ENCODE peak calls at places on chromosomes 6 and 20, in six cellular contexts. Z is WTC11; K is CD4-positive, alpha-beta T cell; E is GM23338; I is BJ; J is B cell. V is an unnamed sample.

GRCh38 chr20:3777726-3778629 is 3.3 kb downstream of the SPEF1 start:
- DNase-seq in E (peak), I (no peak), K (no peak), Z (peak), J (peak), V (no peak)

GRCh38 chr20:35583636-35584560 is 31.7 kb upstream of the SPAG4 start:
- DNase-seq in Z (no peak), K (no peak), E (no peak), I (no peak), J (no peak), V (no peak)

GRCh38 chr20:24987873-24988835 is 4.4 kb downstream of the APMAP start:
- DNase-seq in I (no peak), E (no peak), Z (no peak), K (no peak), J (no peak), V (no peak)

GRCh38 chr20:36179170-36179945 is 24.8 kb downstream of the EPB41L1 start:
- DNase-seq in Z (peak), K (no peak), E (peak), J (no peak), I (no peak), V (no peak)

GRCh38 chr6:118620202-118620601 is 31.2 kb downstream of the CEP85L start:
- DNase-seq in K (no peak), J (no peak), E (no peak), I (no peak), Z (no peak), V (no peak)

GRCh38 chr6:17432356-17432755 is 39.0 kb downstream of the CAP2 start:
- DNase-seq in K (no peak), E (no peak), J (no peak), I (no peak), Z (no peak), V (no peak)

GRCh38 chr6:137268911-137269310 is 49.7 kb upstream of the IFNGR1 start:
- DNase-seq in J (no peak), Z (no peak), K (no peak), I (no peak), E (no peak), V (no peak)

GRCh38 chr6:12595161-12595792 is 121.3 kb upstream of the PHACTR1 start:
- DNase-seq in I (peak), K (no peak), Z (no peak), E (no peak), J (peak), V (no peak)

GRCh38 chr20:63620991-63621390 is 5.9 kb downstream of the GMEB2 start:
- DNase-seq in I (no peak), K (no peak), J (no peak), E (no peak), Z (no peak), V (no peak)

GRCh38 chr6:17863971-17864754 is 123.3 kb downstream of the KIF13A start:
- DNase-seq in E (no peak), I (peak), K (no peak), Z (no peak), J (no peak), V (no peak)

GRCh38 chr6:99348823-99349619 is 453 bp downstream of the FAXC start:
- DNase-seq in J (no peak), K (no peak), E (peak), Z (peak), I (no peak), V (no peak)

GRCh38 chr6:39464067-39464466 is 141.6 kb upstream of the KCNK16 start:
- DNase-seq in J (no peak), E (no peak), I (no peak), Z (no peak), K (no peak), V (no peak)

GRCh38 chr6:7148100-7148822 is 40.5 kb downstream of the RREB1 start:
- DNase-seq in J (no peak), E (no peak), Z (no peak), I (no peak), K (no peak), V (no peak)

GRCh38 chr6:18269253-18269652 is 4.9 kb upstream of the DEK start:
- DNase-seq in Z (no peak), K (no peak), J (no peak), E (no peak), I (peak), V (no peak)

GRCh38 chr6:156948807-156949206 is 171.6 kb downstream of the ARID1B start:
- DNase-seq in J (no peak), Z (no peak), K (no peak), I (peak), E (no peak), V (no peak)

GRCh38 chr6:3014675-3015066 is 15.0 kb downstream of the NQO2 start:
- DNase-seq in Z (no peak), E (no peak), I (no peak), J (no peak), K (no peak), V (no peak)

GRCh38 chr20:63095718-63096654 is 89.2 kb upstream of the BHLHE23 start:
- DNase-seq in Z (peak), E (no peak), K (no peak), I (no peak), J (no peak), V (peak)

GRCh38 chr20:46230811-46231282 is 77.5 kb downstream of the CDH22 start:
- DNase-seq in I (no peak), J (no peak), Z (peak), E (peak), K (no peak), V (no peak)

GRCh38 chr20:23658989-23659609 is 21.3 kb upstream of the CST3 start:
- DNase-seq in K (no peak), Z (no peak), E (no peak), J (no peak), I (no peak), V (no peak)

GRCh38 chr20:11261533-11262000 is 587.8 kb upstream of the JAG1 start:
- DNase-seq in I (no peak), K (no peak), E (no peak), Z (no peak), J (no peak), V (no peak)

GRCh38 chr20:33159713-33160112 is 8.2 kb upstream of the BPIFA2 start:
- DNase-seq in K (no peak), J (no peak), I (no peak), E (no peak), Z (no peak), V (no peak)

GRCh38 chr20:33162753-33163152 is 5.2 kb upstream of the BPIFA2 start:
- DNase-seq in Z (no peak), E (no peak), K (no peak), I (no peak), J (no peak), V (no peak)

GRCh38 chr20:33160681-33161080 is 7.3 kb upstream of the BPIFA2 start:
- DNase-seq in Z (no peak), I (no peak), J (no peak), E (no peak), K (no peak), V (no peak)

GRCh38 chr20:33162313-33162712 is 5.6 kb upstream of the BPIFA2 start:
- DNase-seq in K (no peak), I (no peak), Z (no peak), J (no peak), E (no peak), V (no peak)

GRCh38 chr20:33158637-33159385 is 9.1 kb upstream of the BPIFA2 start:
- DNase-seq in E (peak), Z (no peak), I (no peak), K (no peak), J (no peak), V (no peak)
- TF ChIP-seq CTCF in E (peak), Z (no peak), I (no peak), K (no peak), J (no peak), V (no peak)

GRCh38 chr20:61758556-61759200 is 307.0 kb downstream of the TAF4 start:
- DNase-seq in J (no peak), E (no peak), K (no peak), Z (no peak), I (no peak), V (no peak)

GRCh38 chr20:61762208-61762710 is 303.4 kb downstream of the TAF4 start:
- DNase-seq in Z (no peak), J (no peak), E (no peak), K (no peak), I (no peak), V (no peak)

GRCh38 chr20:61761453-61762207 is 304.1 kb downstream of the TAF4 start:
- DNase-seq in Z (no peak), J (no peak), K (no peak), E (no peak), I (no peak), V (no peak)

GRCh38 chr20:61759286-61760065 is 306.2 kb downstream of the TAF4 start:
- DNase-seq in I (no peak), J (no peak), Z (no peak), E (no peak), K (no peak), V (no peak)

DNA sequence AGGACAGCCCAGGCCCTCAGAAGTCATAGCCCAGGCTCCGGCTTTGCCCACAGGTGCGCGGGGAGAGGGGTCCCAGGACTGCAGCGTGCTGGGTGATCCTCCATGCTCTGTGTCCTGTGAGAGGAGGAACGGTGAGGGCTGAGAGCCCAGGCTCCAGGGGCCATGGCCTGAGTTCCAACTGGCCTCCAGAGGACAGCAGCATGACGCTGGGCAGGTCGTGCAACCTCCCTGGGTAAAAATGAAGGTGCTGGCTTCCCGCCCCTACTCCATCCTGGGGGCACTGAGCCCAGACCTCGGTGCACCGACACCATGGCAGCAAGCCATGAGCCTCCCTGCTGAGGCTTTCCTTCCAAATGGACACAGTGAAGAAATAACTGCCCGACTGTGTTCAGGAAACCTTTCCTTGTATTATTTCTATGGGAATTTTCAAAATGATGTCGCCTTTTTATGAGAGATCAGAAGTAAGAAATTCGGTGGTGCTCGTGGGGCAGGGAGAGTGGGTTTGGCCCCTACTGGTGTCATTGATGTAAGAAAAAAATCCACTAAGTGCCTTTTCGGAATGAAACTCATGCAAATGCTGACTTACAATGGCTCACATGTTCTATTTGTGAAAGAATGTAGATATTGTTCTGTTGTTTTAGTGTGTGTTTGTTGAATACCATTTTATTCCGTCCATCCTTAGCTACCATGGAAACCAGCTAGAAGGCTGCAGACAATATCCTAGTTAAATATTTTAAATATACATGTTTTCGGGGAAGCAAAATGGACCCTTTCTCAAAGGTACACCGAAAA is 305.2 kb downstream of the TAF4 start:
- DNase-seq in K (no peak), J (no peak), I (no peak), E (no peak), Z (no peak), V (no peak)
- TF ChIP-seq CTCF in K (no peak), J (no peak), I (no peak), E (no peak), Z (no peak), V (no peak)

DNA sequence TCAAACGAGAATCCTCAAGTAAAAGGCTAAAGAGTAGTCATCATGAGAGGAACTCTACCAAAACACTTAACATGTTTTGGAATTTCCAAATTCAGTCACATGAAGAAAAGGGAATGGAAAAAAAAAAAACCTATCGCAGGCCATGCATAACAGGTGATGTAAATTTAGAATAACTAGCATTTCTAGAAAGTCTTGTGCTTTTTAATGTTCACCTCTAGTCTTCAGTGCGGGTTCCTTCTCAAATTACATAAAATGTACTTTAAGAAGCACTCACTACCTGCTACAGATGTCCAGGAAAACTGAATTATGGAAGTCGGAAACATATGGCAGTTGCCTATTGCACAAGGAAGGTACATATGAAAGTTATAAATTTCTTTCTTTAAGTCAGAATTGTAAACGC is 6.1 kb upstream of the TBX18 start:
- DNase-seq in K (no peak), E (no peak), J (no peak), I (no peak), Z (no peak), V (no peak)
- TF ChIP-seq CTCF in K (no peak), E (no peak), J (no peak), I (no peak), Z (no peak), V (no peak)

DNA sequence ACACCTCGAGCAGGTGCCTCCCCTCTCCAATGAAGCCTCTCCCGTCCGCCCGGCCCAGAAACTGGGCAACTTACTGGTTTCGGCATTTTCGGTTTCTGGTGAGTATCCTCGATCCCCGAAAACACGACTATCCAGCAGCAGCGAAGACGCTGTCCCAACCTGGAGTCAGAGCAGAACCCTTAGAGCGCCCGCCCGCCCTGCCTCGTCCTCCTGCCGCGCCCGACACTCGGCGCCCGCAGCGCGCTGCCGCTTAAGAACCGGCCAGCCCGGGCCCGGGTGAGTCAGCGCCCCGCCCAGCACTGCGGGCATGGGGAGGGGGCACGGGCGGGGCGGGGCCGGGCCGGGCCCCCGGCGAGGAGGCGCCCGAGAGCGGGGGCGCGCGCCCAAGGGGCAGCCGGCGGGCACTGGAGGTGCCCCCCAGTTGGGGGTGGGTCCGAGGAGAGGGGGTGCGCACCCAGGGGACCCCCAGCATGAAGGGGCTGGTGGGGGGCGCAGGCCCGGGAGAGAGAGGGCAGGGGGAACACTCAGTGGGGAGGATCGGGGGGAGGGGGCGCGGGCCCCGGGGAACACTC is 1.1 kb downstream of the EZR start:
- DNase-seq in E (peak), J (peak), Z (peak), K (peak), I (no peak), V (no peak)
- TF ChIP-seq CTCF in E (no peak), J (no peak), Z (no peak), K (no peak), I (no peak), V (no peak)

GRCh38 chr6:170522565-170523183 is 30.4 kb downstream of the PSMB1 start:
- DNase-seq in J (no peak), Z (peak), I (no peak), E (peak), K (no peak), V (no peak)
- TF ChIP-seq CTCF in J (no peak), Z (no peak), I (peak), E (peak), K (no peak), V (no peak)